ENCODE peak calls at places on chromosomes 1 and 21, in seven cellular contexts. J is HCT116, O is GM12878, E is K562, N is SK-N-SH, V is H1, W is HepG2. X is an unnamed sample.

GRCh38 chr1:228081578-228082259 is 789 bp upstream of the ARF1 start:
- DNase-seq in E (peak; percentile 59), N (peak; percentile 66), O (no peak), W (no peak), V (no peak), J (no peak), X (peak; percentile 47)

GRCh38 chr1:65109515-65109914 is 38.5 kb upstream of the AK4 start:
- DNase-seq in W (peak; percentile 8), E (no peak), O (no peak), N (peak; percentile 17), V (no peak), J (no peak), X (no peak)

GRCh38 chr1:92277105-92277504 is 21.7 kb downstream of the GLMN start:
- DNase-seq in N (no peak), W (no peak), O (no peak), J (no peak), E (no peak), V (no peak), X (no peak)

GRCh38 chr1:212162635-212163034 is 122.6 kb upstream of the PPP2R5A start:
- DNase-seq in E (no peak), W (no peak), J (no peak), N (no peak), V (no peak), O (peak; percentile 79), X (peak; percentile 27)

GRCh38 chr1:204503122-204503912 is 8.7 kb upstream of the PIK3C2B start:
- DNase-seq in J (peak; percentile 69), V (no peak), N (no peak), W (peak; percentile 67), O (no peak), E (peak; percentile 60), X (no peak)

GRCh38 chr21:45003331-45004058 is 63.7 kb downstream of the SLX9 start:
- DNase-seq in O (no peak), J (no peak), W (peak; percentile 19), N (no peak), E (no peak), V (no peak), X (no peak)

GRCh38 chr1:92029241-92029922 is 403 bp upstream of the EPHX4 start:
- DNase-seq in E (no peak), J (no peak), W (no peak), V (no peak), N (peak; percentile 6), O (no peak), X (no peak)

GRCh38 chr21:39312112-39313041 is 1.1 kb downstream of the BRWD1 start:
- DNase-seq in W (peak; percentile 77), E (peak; percentile 100), V (peak; percentile 70), O (peak; percentile 81), J (peak; percentile 77), N (peak; percentile 98), X (peak; percentile 93)

GRCh38 chr1:92486251-92487077 is at the start of gene GFI1:
- DNase-seq in E (no peak), W (peak; percentile 49), V (no peak), N (peak; percentile 58), O (no peak), J (no peak), X (no peak)

GRCh38 chr1:77281491-77282186 is at the start of gene AK5:
- DNase-seq in W (no peak), J (no peak), O (no peak), V (no peak), E (no peak), N (peak; percentile 90), X (peak; percentile 57)

GRCh38 chr1:205323794-205324193 is 2.2 kb upstream of the NUAK2 start:
- DNase-seq in O (no peak), V (no peak), N (no peak), W (no peak), J (no peak), E (no peak), X (no peak)

GRCh38 chr1:207336559-207337467 is 15.3 kb downstream of the CD55 start:
- DNase-seq in N (no peak), V (no peak), O (peak; percentile 91), J (no peak), E (no peak), W (peak; percentile 58), X (no peak)

GRCh38 chr1:157360021-157360390 is 192.3 kb downstream of the FCRL5 start:
- DNase-seq in W (no peak), O (no peak), V (no peak), E (no peak), J (no peak), N (no peak), X (no peak)

GRCh38 chr1:166489670-166490436 is 323.1 kb upstream of the FAM78B start:
- DNase-seq in V (no peak), N (no peak), O (peak; percentile 60), J (peak; percentile 49), E (peak; percentile 83), W (peak; percentile 31), X (peak; percentile 60)

GRCh38 chr1:13749543-13750307 is 49.7 kb downstream of the PRDM2 start:
- DNase-seq in J (no peak), O (no peak), E (peak; percentile 78), N (no peak), V (no peak), W (peak; percentile 15), X (no peak)

GRCh38 chr1:218209351-218209861 is 75.7 kb upstream of the RRP15 start:
- DNase-seq in W (no peak), O (no peak), J (peak; percentile 21), E (no peak), V (no peak), N (no peak), X (no peak)

GRCh38 chr1:30372792-30373433 is 350.5 kb downstream of the MATN1 start:
- DNase-seq in N (no peak), W (no peak), O (no peak), J (no peak), V (no peak), E (no peak), X (no peak)

GRCh38 chr1:11341881-11342552 is 69.0 kb downstream of the UBIAD1 start:
- DNase-seq in E (no peak), J (no peak), W (no peak), O (no peak), N (peak; percentile 82), V (no peak), X (no peak)

GRCh38 chr1:40944326-40944725 is 35.2 kb upstream of the CTPS1 start:
- DNase-seq in E (no peak), V (no peak), O (no peak), W (peak; percentile 63), J (no peak), N (no peak), X (no peak)

GRCh38 chr1:82258887-82259286 is 458.2 kb downstream of the ADGRL2 start:
- DNase-seq in N (no peak), V (no peak), O (peak; percentile 13), J (no peak), W (no peak), E (no peak), X (no peak)

GRCh38 chr1:43418858-43419257 is 29.2 kb downstream of the SZT2 start:
- DNase-seq in J (no peak), E (no peak), W (no peak), O (peak; percentile 26), N (no peak), V (no peak), X (no peak)

GRCh38 chr21:28770867-28771661 is 221.6 kb downstream of the LTN1 start:
- DNase-seq in E (no peak), J (no peak), V (no peak), N (no peak), O (no peak), W (no peak), X (no peak)

GRCh38 chr1:98921817-98922216 is 82.8 kb downstream of the PLPPR5 start:
- DNase-seq in V (no peak), O (no peak), W (no peak), N (no peak), J (no peak), E (no peak), X (peak; percentile 33)

GRCh38 chr1:40983286-40983685 is 3.8 kb downstream of the CTPS1 start:
- DNase-seq in N (no peak), E (no peak), V (no peak), J (no peak), O (no peak), W (no peak), X (no peak)

GRCh38 chr1:204417231-204417997 is 5.8 kb upstream of the PPP1R15B start:
- DNase-seq in N (peak; percentile 65), V (no peak), W (peak; percentile 74), O (no peak), J (peak; percentile 83), E (peak; percentile 73), X (peak; percentile 37)

GRCh38 chr1:172971241-172971640 is 79.5 kb downstream of the TNFSF18 start:
- DNase-seq in N (no peak), V (no peak), E (no peak), O (no peak), W (no peak), J (no peak), X (no peak)

GRCh38 chr1:78419309-78419708 is 71.5 kb upstream of the PTGFR start:
- DNase-seq in W (no peak), O (no peak), E (no peak), J (no peak), V (no peak), N (no peak), X (no peak)

GRCh38 chr1:53336146-53336545 is 8.3 kb upstream of the LRP8 start:
- DNase-seq in V (no peak), O (no peak), W (no peak), J (no peak), N (no peak), E (no peak), X (no peak)
- TF ChIP-seq JUND in V (no peak), O (no peak), W (no peak), J (no peak), N (no peak), E (no peak), X (no peak)

GRCh38 chr1:67367370-67368345 is 60.0 kb downstream of the IL12RB2 start:
- DNase-seq in E (peak; percentile 42), W (peak; percentile 69), N (peak; percentile 78), V (no peak), J (no peak), O (no peak), X (no peak)
- TF ChIP-seq JUND in E (no peak), W (no peak), N (no peak), V (no peak), J (no peak), O (no peak), X (no peak)

GRCh38 chr1:93607814-93608187 is 73.8 kb downstream of the BCAR3 start:
- DNase-seq in N (no peak), E (no peak), O (peak; percentile 76), W (no peak), J (no peak), V (no peak), X (no peak)
- TF ChIP-seq JUND in N (peak; percentile 62), E (no peak), O (peak; percentile 86), W (no peak), J (no peak), V (no peak), X (no peak)

DNA sequence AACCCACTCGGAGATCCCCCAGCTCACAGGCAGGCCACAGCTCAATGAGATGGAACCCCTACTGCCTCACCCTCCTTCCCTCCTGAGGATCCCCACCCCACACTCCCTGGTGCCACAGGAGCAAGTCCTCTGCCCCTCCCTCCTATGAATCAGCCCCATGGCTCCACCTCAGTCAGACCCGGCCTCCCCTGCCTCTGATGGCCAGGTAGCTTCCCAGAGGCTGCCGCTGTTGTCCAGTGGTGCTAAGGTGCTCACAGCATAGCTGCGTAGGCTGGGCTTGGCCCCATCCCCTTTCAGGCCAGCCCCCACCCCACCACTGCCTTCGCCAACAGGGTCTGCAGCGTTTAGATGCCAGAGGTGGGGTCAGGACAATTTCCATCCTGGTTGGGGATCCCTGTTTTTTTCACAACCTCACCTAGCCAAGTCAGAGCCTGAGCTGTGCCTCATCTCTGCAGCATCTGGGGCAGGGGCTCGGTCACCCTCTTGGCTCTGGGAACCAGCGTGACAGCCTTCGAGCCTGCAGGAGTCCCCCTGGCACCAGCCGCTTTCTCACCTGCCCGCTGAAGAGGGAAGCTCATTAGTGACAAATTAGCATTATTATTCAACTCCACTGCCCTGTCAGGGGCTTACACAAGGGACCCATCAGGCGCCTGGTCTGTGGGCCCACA is 98.4 kb upstream of the IGSF21 start:
- DNase-seq in N (no peak), J (no peak), W (no peak), O (no peak), E (no peak), V (no peak), X (no peak)
- TF ChIP-seq JUND in N (no peak), J (no peak), W (no peak), O (no peak), E (no peak), V (no peak), X (no peak)

X was measured in T47D.